ENCODE peak calls at places on chromosome 20, in six cellular contexts. I, N, P, X, G and R are unnamed samples.

GRCh38 chr20:44884907-44885391 is 556 bp upstream of the YWHAB start:
- DNase-seq in G (no peak), X (no peak), P (no peak), N (no peak), I (no peak), R (no peak)

GRCh38 chr20:63957004-63957689 is 931 bp upstream of the UCKL1 start:
- DNase-seq in G (peak; percentile 90), I (peak; percentile 73), X (peak; percentile 87), N (peak; percentile 85), P (peak; percentile 94), R (peak; percentile 79)

GRCh38 chr20:58864346-58864745 is 11.8 kb downstream of the GNAS start:
- DNase-seq in I (no peak), G (no peak), N (no peak), X (no peak), P (peak; percentile 49), R (no peak)

GRCh38 chr20:50919567-50919966 is 11.7 kb downstream of the ADNP start:
- DNase-seq in I (no peak), P (no peak), N (no peak), G (no peak), X (peak; percentile 55), R (peak; percentile 40)

GRCh38 chr20:14817121-14817520 is 479.7 kb upstream of the FLRT3 start:
- DNase-seq in I (no peak), X (no peak), G (no peak), N (no peak), P (no peak), R (no peak)

GRCh38 chr20:44084891-44085290 is 102.1 kb downstream of the JPH2 start:
- DNase-seq in I (no peak), X (no peak), G (no peak), N (no peak), P (no peak), R (no peak)

GRCh38 chr20:38094373-38094775 is 60.8 kb downstream of the RPRD1B start:
- DNase-seq in P (no peak), N (peak; percentile 52), I (no peak), G (no peak), X (peak; percentile 78), R (no peak)

GRCh38 chr20:4151991-4152695 is 136.8 kb upstream of the RNF24 start:
- DNase-seq in X (no peak), G (no peak), I (no peak), P (no peak), N (no peak), R (no peak)

GRCh38 chr20:53763707-53764415 is 170.2 kb upstream of the ZNF217 start:
- DNase-seq in X (peak; percentile 36), I (no peak), G (peak; percentile 54), P (no peak), N (peak; percentile 100), R (peak; percentile 75)

GRCh38 chr20:16712541-16712947 is 17.3 kb upstream of the SNRPB2 start:
- DNase-seq in G (no peak), N (peak; percentile 36), X (no peak), I (no peak), P (no peak), R (no peak)

GRCh38 chr20:662289-663192 is 9.5 kb upstream of the SRXN1 start:
- DNase-seq in G (no peak), P (no peak), I (no peak), X (no peak), N (no peak), R (no peak)

GRCh38 chr20:37565134-37565811 is 37.6 kb upstream of the BLCAP start:
- DNase-seq in I (no peak), X (no peak), G (no peak), N (no peak), P (no peak), R (no peak)

GRCh38 chr20:59016795-59017492 is 2.3 kb upstream of the TUBB1 start:
- DNase-seq in I (no peak), N (peak; percentile 52), G (no peak), P (no peak), X (no peak), R (no peak)

GRCh38 chr20:4912380-4913142 is 88.7 kb downstream of the SLC23A2 start:
- DNase-seq in I (no peak), N (no peak), P (no peak), G (no peak), X (no peak), R (no peak)

GRCh38 chr20:49248301-49248700 is 29.1 kb downstream of the DDX27 start:
- DNase-seq in G (no peak), X (no peak), I (no peak), P (no peak), N (no peak), R (no peak)

GRCh38 chr20:6566821-6567220 is 200.7 kb upstream of the BMP2 start:
- DNase-seq in P (no peak), N (no peak), I (no peak), X (no peak), G (no peak), R (no peak)

GRCh38 chr20:44030394-44030793 is 115.7 kb downstream of the TOX2 start:
- DNase-seq in N (no peak), X (no peak), G (no peak), I (no peak), P (no peak), R (no peak)

GRCh38 chr20:35883778-35884540 is 70.3 kb downstream of the SCAND1 start:
- DNase-seq in I (peak; percentile 85), X (peak; percentile 64), G (peak; percentile 69), N (peak; percentile 82), P (peak; percentile 61), R (peak; percentile 90)

GRCh38 chr20:38165089-38165965 is at the start of gene TGM2:
- DNase-seq in N (peak; percentile 87), X (peak; percentile 92), P (peak; percentile 92), I (no peak), G (peak; percentile 79), R (peak; percentile 54)

GRCh38 chr20:37969949-37970855 is 63.1 kb downstream of the TTI1 start:
- DNase-seq in G (peak; percentile 11), I (no peak), X (peak; percentile 45), P (no peak), N (no peak), R (no peak)

GRCh38 chr20:25278636-25279361 is 30.9 kb downstream of the PYGB start:
- DNase-seq in I (no peak), G (peak; percentile 29), X (no peak), P (no peak), N (no peak), R (no peak)

GRCh38 chr20:58544301-58544700 is 29.1 kb upstream of the APCDD1L start:
- DNase-seq in I (no peak), P (no peak), X (no peak), G (peak; percentile 20), N (no peak), R (no peak)

GRCh38 chr20:61588356-61589054 is 336.4 kb downstream of the CDH4 start:
- DNase-seq in I (no peak), P (no peak), G (no peak), N (no peak), X (no peak), R (no peak)

GRCh38 chr20:62237772-62238568 is at the start of gene OSBPL2:
- DNase-seq in X (peak; percentile 99), P (peak; percentile 100), G (peak; percentile 100), N (peak; percentile 99), I (peak; percentile 97), R (peak; percentile 100)

GRCh38 chr20:13173201-13173600 is 47.9 kb upstream of the ISM1 start:
- DNase-seq in G (no peak), N (no peak), P (no peak), I (no peak), X (no peak), R (peak; percentile 38)

DNA sequence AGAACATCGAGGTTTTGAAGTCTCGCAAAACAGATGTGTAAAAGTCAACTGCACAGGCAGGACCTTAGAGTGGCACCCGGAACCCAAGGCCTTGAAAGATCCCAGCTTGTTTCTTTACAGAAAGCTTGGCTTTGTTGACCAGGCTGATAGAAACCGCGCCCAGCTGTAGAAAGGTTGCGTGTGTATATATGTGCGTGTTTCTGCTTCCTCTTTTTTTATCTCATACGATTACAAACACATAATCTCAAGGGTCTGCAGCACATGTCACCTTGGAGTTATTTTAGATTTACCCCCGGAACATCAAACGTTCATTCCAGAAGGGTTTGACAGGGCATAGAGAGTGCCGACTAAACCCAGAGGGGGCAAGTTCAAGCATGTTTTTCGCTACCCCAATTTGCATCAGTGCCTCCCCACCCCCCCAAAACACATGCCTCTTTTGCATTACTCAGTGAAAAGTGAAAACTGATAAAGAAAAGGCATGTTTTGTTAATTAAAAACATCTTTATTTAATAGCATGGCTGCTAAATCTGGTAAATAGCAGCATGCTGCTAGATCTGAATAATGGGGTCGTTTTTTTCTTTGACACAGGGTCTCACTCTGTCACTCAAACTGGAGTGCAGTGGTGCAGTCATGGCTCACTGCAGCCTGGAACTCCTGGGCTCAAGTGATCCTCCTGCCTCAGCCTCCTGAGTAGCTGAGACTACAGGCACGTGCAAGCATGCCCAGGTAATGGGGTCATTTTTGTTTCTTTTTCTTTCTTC is 33.2 kb upstream of the NCOA3 start:
- DNase-seq in X (peak; percentile 28), G (no peak), I (no peak), N (no peak), P (peak; percentile 47), R (no peak)
- TF ChIP-seq JUND in X (no peak), G (no peak), I (no peak), N (no peak), P (no peak), R (no peak)

GRCh38 chr20:18404172-18404571 is 62.7 kb downstream of the DZANK1 start:
- DNase-seq in X (no peak), P (no peak), I (no peak), G (no peak), N (no peak), R (no peak)

GRCh38 chr20:18401305-18401704 is 65.5 kb downstream of the DZANK1 start:
- DNase-seq in G (no peak), P (no peak), N (no peak), X (no peak), I (no peak), R (no peak)

GRCh38 chr20:18405826-18406225 is 61.0 kb downstream of the DZANK1 start:
- DNase-seq in I (no peak), P (no peak), X (no peak), N (no peak), G (no peak), R (no peak)

GRCh38 chr20:18400460-18400859 is 66.4 kb downstream of the DZANK1 start:
- DNase-seq in I (no peak), P (no peak), X (no peak), N (no peak), G (no peak), R (no peak)

GRCh38 chr20:18403269-18403668 is 63.6 kb downstream of the DZANK1 start:
- DNase-seq in P (no peak), N (no peak), I (no peak), X (no peak), G (no peak), R (no peak)
- TF ChIP-seq JUND in P (no peak), N (no peak), I (no peak), X (no peak), G (no peak), R (no peak)

GRCh38 chr20:33211817-33212424 is 5.2 kb upstream of the BPIFA3 start:
- DNase-seq in G (peak; percentile 64), I (peak; percentile 61), N (peak; percentile 78), X (peak; percentile 68), P (peak; percentile 56), R (peak; percentile 79)
- TF ChIP-seq JUND in G (no peak), I (no peak), N (no peak), X (no peak), P (no peak), R (no peak)

DNA sequence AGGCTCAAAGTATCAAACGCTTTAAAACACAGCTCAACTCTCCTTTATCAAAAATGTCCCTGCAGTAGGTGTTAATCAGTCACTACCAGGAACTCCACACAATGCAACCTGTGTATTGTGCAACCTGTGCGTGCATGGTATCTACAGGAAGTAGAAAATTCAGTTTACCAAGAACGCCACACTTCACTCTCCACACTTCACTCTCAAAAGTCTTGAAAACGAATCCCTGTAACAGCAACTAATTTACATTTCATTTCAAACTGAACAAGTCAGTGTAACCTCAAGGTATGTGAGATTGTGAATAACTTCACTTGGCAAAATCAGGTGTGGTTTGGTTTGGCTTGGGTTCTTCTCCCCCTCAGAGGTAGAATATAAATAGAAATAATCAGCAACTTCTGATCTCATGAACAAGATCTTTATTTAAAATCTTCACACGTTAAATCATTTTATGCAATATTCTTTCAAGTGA is 1.6 kb downstream of the RALGAPA2 start:
- DNase-seq in I (no peak), G (no peak), P (no peak), N (peak; percentile 90), X (peak; percentile 23), R (no peak)
- TF ChIP-seq JUND in I (no peak), G (no peak), P (no peak), N (no peak), X (no peak), R (no peak)